ENCODE peak calls at places on chromosomes 12 and 14, in seven cellular contexts. H, T, P, W, B, D and O are unnamed samples. For H3K4me1, the result is how much of the 10 kb centered on the place peaks cover.

GRCh38 chr12:92551853-92552397 is 150.9 kb upstream of the PLEKHG7 start:
- DNase-seq in H (no peak), T (no peak), P (no peak), W (no peak), B (no peak), D (no peak), O (no peak)

GRCh38 chr14:68216072-68216471 is 396.5 kb downstream of the RAD51B start:
- DNase-seq in H (no peak), T (no peak), P (no peak), W (no peak), B (no peak), D (no peak), O (no peak)

GRCh38 chr14:75459099-75459741 is 31.4 kb downstream of the JDP2 start:
- DNase-seq in H (no peak), T (no peak), P (no peak), W (no peak), B (no peak), D (no peak), O (peak)

GRCh38 chr12:81083906-81084513 is 6.1 kb downstream of the ACSS3 start:
- DNase-seq in H (no peak), T (no peak), P (no peak), W (no peak), B (no peak), D (no peak), O (no peak)

GRCh38 chr12:34295366-34296142 is 273.3 kb downstream of the ALG10 start:
- DNase-seq in H (no peak), T (no peak), P (no peak), W (peak), B (no peak), D (no peak), O (peak)

GRCh38 chr12:65306603-65307501 is 28.4 kb downstream of the MSRB3 start:
- DNase-seq in H (no peak), T (peak), P (no peak), W (no peak), B (no peak), D (no peak), O (peak)

GRCh38 chr12:131390408-131391100 is 320.3 kb upstream of the SFSWAP start:
- DNase-seq in H (no peak), T (no peak), P (no peak), W (no peak), B (no peak), D (no peak), O (no peak)

GRCh38 chr14:104892517-104893434 is 27.7 kb downstream of the CEP170B start:
- DNase-seq in H (no peak), T (no peak), P (no peak), W (peak), B (peak), D (no peak), O (peak)

GRCh38 chr14:56195727-56196126 is 77.5 kb downstream of the PELI2 start:
- DNase-seq in H (no peak), T (peak), P (no peak), W (no peak), B (no peak), D (no peak), O (peak)

GRCh38 chr12:67472551-67472950 is 176.0 kb upstream of the DYRK2 start:
- DNase-seq in H (no peak), T (no peak), P (no peak), W (no peak), B (no peak), D (no peak), O (no peak)

GRCh38 chr14:91892918-91893527 is 25.7 kb upstream of the TC2N start:
- DNase-seq in H (no peak), T (no peak), P (peak), W (no peak), B (no peak), D (no peak), O (no peak)

GRCh38 chr12:91381309-91381804 is 198.7 kb upstream of the DCN start:
- DNase-seq in H (no peak), T (peak), P (no peak), W (no peak), B (no peak), D (peak), O (no peak)

GRCh38 chr12:102197789-102198188 is at the start of gene PMCH:
- DNase-seq in H (no peak), T (peak), P (no peak), W (no peak), B (no peak), D (no peak), O (no peak)

GRCh38 chr12:49873361-49873934 is 30.3 kb downstream of the FAIM2 start:
- DNase-seq in H (no peak), T (no peak), P (no peak), W (no peak), B (peak), D (no peak), O (no peak)

GRCh38 chr12:3381059-3382047 is 109.7 kb upstream of the PRMT8 start:
- DNase-seq in H (no peak), T (no peak), P (no peak), W (no peak), B (no peak), D (peak), O (no peak)

GRCh38 chr14:105200074-105200473 is 19.0 kb upstream of the NUDT14 start:
- DNase-seq in H (no peak), T (no peak), P (no peak), W (no peak), B (no peak), D (no peak), O (no peak)

GRCh38 chr14:78959674-78960264 is 789.6 kb downstream of the NRXN3 start:
- DNase-seq in H (peak), T (peak), P (peak), W (peak), B (peak), D (peak), O (peak)

GRCh38 chr14:101591582-101591981 is 30.3 kb downstream of the DIO3 start:
- DNase-seq in H (no peak), T (no peak), P (no peak), W (peak), B (no peak), D (no peak), O (no peak)

GRCh38 chr14:74964787-74965769 is 9.7 kb upstream of the PGF start:
- DNase-seq in H (no peak), T (peak), P (no peak), W (no peak), B (no peak), D (no peak), O (no peak)

GRCh38 chr12:71193041-71193440 is 35.2 kb upstream of the TSPAN8 start:
- DNase-seq in H (no peak), T (no peak), P (no peak), W (no peak), B (no peak), D (no peak), O (no peak)

GRCh38 chr14:100033347-100034052 is 31.7 kb upstream of the EVL start:
- DNase-seq in H (no peak), T (no peak), P (no peak), W (no peak), B (no peak), D (no peak), O (no peak)

GRCh38 chr12:48070033-48070432 is 35.8 kb downstream of the SENP1 start:
- DNase-seq in H (no peak), T (peak), P (no peak), W (no peak), B (no peak), D (no peak), O (no peak)

GRCh38 chr12:42762395-42762925 is 172.9 kb upstream of the PRICKLE1 start:
- DNase-seq in H (no peak), T (no peak), P (no peak), W (no peak), B (no peak), D (no peak), O (no peak)

GRCh38 chr12:64990991-64991570 is 130.0 kb downstream of the WIF1 start:
- DNase-seq in H (no peak), T (peak), P (no peak), W (no peak), B (no peak), D (no peak), O (no peak)

GRCh38 chr14:104968541-104969401 is 9.4 kb downstream of the AHNAK2 start:
- DNase-seq in H (no peak), T (no peak), P (no peak), W (peak), B (no peak), D (peak), O (peak)

GRCh38 chr14:60700598-60700997 is 23.6 kb downstream of the SIX4 start:
- DNase-seq in H (no peak), T (no peak), P (no peak), W (no peak), B (no peak), D (no peak), O (no peak)

GRCh38 chr14:68269136-68269535 is 449.6 kb downstream of the RAD51B start:
- DNase-seq in H (no peak), T (no peak), P (no peak), W (no peak), B (no peak), D (no peak), O (no peak)

GRCh38 chr12:27331927-27332324 is 710 bp upstream of the BMAL2 start:
- DNase-seq in H (no peak), T (peak), P (no peak), W (no peak), B (no peak), D (no peak), O (no peak)

GRCh38 chr12:64685076-64685475 is 74.1 kb downstream of the GNS start:
- DNase-seq in H (no peak), T (no peak), P (peak), W (no peak), B (no peak), D (no peak), O (no peak)

GRCh38 chr14:48536318-48536717 is 860.9 kb upstream of the MDGA2 start:
- DNase-seq in H (no peak), T (no peak), P (no peak), W (no peak), B (no peak), D (no peak), O (no peak)

GRCh38 chr14:31950760-31951637 is 126.1 kb upstream of the ARHGAP5 start:
- DNase-seq in H (no peak), T (peak), P (no peak), W (no peak), B (no peak), D (peak), O (peak)

GRCh38 chr12:46553911-46554310 is 181.3 kb upstream of the SLC38A2 start:
- DNase-seq in H (no peak), T (no peak), P (no peak), W (no peak), B (no peak), D (no peak), O (no peak)

GRCh38 chr12:121894633-121895032 is 6.0 kb downstream of the PSMD9 start:
- DNase-seq in H (no peak), T (no peak), P (no peak), W (no peak), B (no peak), D (peak), O (no peak)

GRCh38 chr12:96197503-96198272 is 3.5 kb downstream of the ELK3 start:
- DNase-seq in H (no peak), T (peak), P (no peak), W (no peak), B (no peak), D (no peak), O (no peak)

GRCh38 chr12:67074072-67074471 is 195.1 kb upstream of the CAND1 start:
- DNase-seq in H (no peak), T (no peak), P (no peak), W (no peak), B (no peak), D (no peak), O (no peak)

GRCh38 chr12:24534632-24535031 is 414.3 kb downstream of the BCAT1 start:
- DNase-seq in H (no peak), T (no peak), P (no peak), W (no peak), B (no peak), D (peak), O (peak)

GRCh38 chr14:65622703-65623102 is 210.2 kb downstream of the FUT8 start:
- DNase-seq in H (no peak), T (no peak), P (no peak), W (no peak), B (no peak), D (no peak), O (no peak)

GRCh38 chr12:25013061-25013460 is 64.2 kb upstream of the BCAT1 start:
- DNase-seq in H (no peak), T (no peak), P (no peak), W (no peak), B (no peak), D (no peak), O (no peak)

GRCh38 chr12:105839629-105840127 is 299.1 kb downstream of the NUAK1 start:
- DNase-seq in H (no peak), T (no peak), P (no peak), W (no peak), B (no peak), D (no peak), O (no peak)

GRCh38 chr12:103803847-103804246 is 37.2 kb downstream of the NT5DC3 start:
- DNase-seq in H (no peak), T (no peak), P (no peak), W (no peak), B (no peak), D (no peak), O (no peak)
- H3K4me1 ChIP-seq in H (under half), T (under half), P (under half), W (under half), B (under half), D (under half), O (under half)

DNA sequence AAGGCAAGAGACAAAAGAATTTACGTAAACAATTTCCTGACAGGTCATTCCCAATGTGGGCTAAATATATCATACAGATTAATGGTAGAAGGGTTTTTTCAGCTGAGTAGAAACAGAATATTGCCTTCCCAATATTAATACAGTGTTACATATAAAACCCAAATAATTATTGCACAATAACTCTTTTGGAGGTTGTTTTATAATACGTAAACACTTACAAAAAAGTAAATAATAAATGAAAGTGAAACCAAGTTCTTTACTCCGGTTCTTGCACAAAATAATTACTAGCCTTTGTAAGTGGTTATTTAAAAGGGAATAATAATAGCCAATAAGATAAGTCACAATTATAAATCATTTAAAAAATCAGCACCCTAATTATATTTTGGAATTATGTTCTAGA is 118.6 kb upstream of the SSTR1 start:
- DNase-seq in H (no peak), T (no peak), P (no peak), W (no peak), B (no peak), D (no peak), O (no peak)
- H3K4me3 ChIP-seq in H (peak), T (no peak), P (peak), W (no peak), B (peak), D (no peak), O (peak)

DNA sequence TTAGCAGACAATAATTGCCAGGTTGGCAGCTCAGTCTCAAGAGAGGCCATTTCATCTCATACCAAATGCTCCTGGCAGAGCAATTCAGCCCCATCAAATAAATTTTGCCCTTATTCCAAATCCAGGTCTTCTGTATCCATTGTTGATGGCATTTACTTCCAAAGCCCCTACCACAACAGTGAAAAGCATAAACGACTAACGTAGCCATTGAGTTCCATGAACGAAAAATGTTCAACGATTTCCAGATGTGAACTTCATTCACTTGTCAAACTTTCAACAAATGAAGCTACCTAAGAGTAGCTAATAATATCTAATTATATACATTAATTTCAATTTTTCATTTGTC is 3.0 kb upstream of the GCN1 start:
- DNase-seq in H (no peak), T (no peak), P (no peak), W (no peak), B (no peak), D (no peak), O (no peak)
- H3K4me1 ChIP-seq in H (half or more), T (under half), P (half or more), W (under half), B (under half), D (under half), O (under half)

DNA sequence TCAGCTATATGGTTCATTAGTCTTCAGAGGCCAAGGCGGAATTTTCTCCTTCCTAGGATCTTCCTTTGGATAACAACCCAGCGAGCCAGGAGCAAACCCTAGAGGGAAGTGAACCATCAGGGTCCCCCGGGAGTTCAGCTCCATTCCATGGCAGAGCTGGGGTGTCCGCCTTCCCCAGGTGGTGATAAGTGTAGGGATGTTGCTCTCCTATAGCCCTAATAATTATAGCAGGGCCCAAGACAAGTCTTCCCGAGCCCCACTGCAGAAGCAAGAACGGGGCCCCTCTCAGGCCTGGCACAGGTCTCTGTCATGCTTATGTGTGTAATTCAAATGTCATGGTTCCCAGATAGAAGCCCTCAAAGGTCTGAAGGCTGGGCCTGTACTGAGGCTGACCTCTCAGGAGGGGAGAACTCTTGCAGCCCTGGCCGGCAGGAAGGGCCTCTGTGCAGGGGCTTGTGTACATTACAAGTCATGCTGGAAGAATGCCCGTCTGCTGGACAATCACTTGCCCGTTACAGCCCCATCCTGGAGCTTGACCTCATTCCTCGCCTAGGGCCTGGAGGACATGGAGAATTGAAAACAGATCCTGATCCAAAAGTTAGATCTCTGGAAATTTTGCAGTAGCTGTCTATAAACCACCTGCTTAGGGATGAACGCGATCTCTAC is 17.3 kb downstream of the LRTM2 start:
- DNase-seq in H (no peak), T (no peak), P (no peak), W (peak), B (no peak), D (no peak), O (no peak)
- H3K4me3 ChIP-seq in H (no peak), T (no peak), P (no peak), W (no peak), B (no peak), D (no peak), O (no peak)

GRCh38 chr12:113465808-113466769 is 5.6 kb downstream of the LHX5 start:
- DNase-seq in H (no peak), T (no peak), P (no peak), W (no peak), B (no peak), D (no peak), O (no peak)

GRCh38 chr12:113463746-113464743 is 7.6 kb downstream of the LHX5 start:
- DNase-seq in H (no peak), T (no peak), P (no peak), W (no peak), B (peak), D (no peak), O (no peak)

GRCh38 chr12:113466770-113467153 is 4.9 kb downstream of the LHX5 start:
- DNase-seq in H (no peak), T (no peak), P (no peak), W (no peak), B (no peak), D (no peak), O (no peak)

GRCh38 chr12:113462880-113463745 is 8.6 kb downstream of the LHX5 start:
- DNase-seq in H (no peak), T (no peak), P (no peak), W (no peak), B (peak), D (no peak), O (no peak)

GRCh38 chr12:113464852-113465719 is 6.6 kb downstream of the LHX5 start:
- DNase-seq in H (no peak), T (no peak), P (no peak), W (no peak), B (peak), D (no peak), O (no peak)
- H3K4me1 ChIP-seq in H (under half), T (under half), P (under half), W (under half), B (under half), D (under half), O (under half)

GRCh38 chr14:76827696-76828301 is 1.6 kb downstream of the LRRC74A start:
- DNase-seq in H (no peak), T (no peak), P (no peak), W (peak), B (no peak), D (no peak), O (peak)
- H3K4me3 ChIP-seq in H (no peak), T (no peak), P (no peak), W (peak), B (peak), D (peak), O (peak)

GRCh38 chr12:32395031-32395430 is 4.3 kb upstream of the FGD4 start:
- DNase-seq in H (no peak), T (no peak), P (no peak), W (no peak), B (no peak), D (no peak), O (no peak)
- H3K4me1 ChIP-seq in H (under half), T (under half), P (under half), W (under half), B (under half), D (under half), O (under half)